ENCODE peak calls at places on chromosome 15, in six cellular contexts. M is pancreas, P is DND-41, C is left ventricle myocardium inferior, Z is upper lobe of right lung, S is K562. Q is an unnamed sample.
A peak's percentile ranks its signal among the peaks of the same experiment; 100 is the strongest.

GRCh38 chr15:69843927-69844326 is 253.8 kb downstream of the TLE3 start:
- DNase-seq in Z (no peak), P (no peak), M (no peak), C (peak; percentile 58), S (no peak), Q (peak; percentile 65)

GRCh38 chr15:98649996-98650870 is 1.9 kb downstream of the IGF1R start:
- DNase-seq in M (peak; percentile 57), Z (peak; percentile 76), C (peak; percentile 54), P (peak; percentile 49), S (no peak), Q (peak; percentile 69)

GRCh38 chr15:78195735-78196201 is 38.6 kb downstream of the ACSBG1 start:
- DNase-seq in P (peak; percentile 64), S (peak; percentile 73), Z (peak; percentile 69), M (peak; percentile 48), C (no peak), Q (no peak)

GRCh38 chr15:91118796-91119590 is 18.9 kb downstream of the SV2B start:
- DNase-seq in S (no peak), M (no peak), Z (no peak), P (no peak), C (no peak), Q (peak; percentile 7)

GRCh38 chr15:39110746-39111145 is 470.1 kb upstream of the THBS1 start:
- DNase-seq in P (no peak), C (no peak), M (no peak), Z (no peak), S (no peak), Q (no peak)

GRCh38 chr15:75359537-75360250 is 8.7 kb downstream of the MAN2C1 start:
- DNase-seq in S (no peak), C (no peak), M (peak; percentile 8), Z (no peak), P (no peak), Q (no peak)

GRCh38 chr15:80031841-80032240 is 27.6 kb upstream of the ZFAND6 start:
- DNase-seq in C (peak; percentile 19), M (no peak), S (no peak), Z (no peak), P (no peak), Q (no peak)

GRCh38 chr15:74040115-74040850 is 42.1 kb downstream of the GOLGA6A start:
- DNase-seq in S (no peak), P (no peak), Z (no peak), M (no peak), C (peak; percentile 48), Q (peak; percentile 86)

GRCh38 chr15:82103500-82103899 is 57.7 kb upstream of the MEX3B start:
- DNase-seq in M (no peak), Z (no peak), S (no peak), C (no peak), P (no peak), Q (no peak)

GRCh38 chr15:97504031-97504430 is 456.5 kb upstream of the ARRDC4 start:
- DNase-seq in C (no peak), S (no peak), Z (no peak), M (no peak), P (no peak), Q (no peak)

GRCh38 chr15:92853222-92853621 is 46.9 kb upstream of the CHD2 start:
- DNase-seq in M (no peak), S (no peak), P (no peak), C (no peak), Z (no peak), Q (no peak)

GRCh38 chr15:54660356-54660755 is 536.4 kb downstream of the RSL24D1 start:
- DNase-seq in Z (no peak), S (no peak), M (no peak), P (no peak), C (no peak), Q (no peak)

GRCh38 chr15:31265871-31266711 is 60.5 kb upstream of the KLF13 start:
- DNase-seq in Z (peak; percentile 64), C (peak; percentile 43), P (peak; percentile 93), M (no peak), S (no peak), Q (peak; percentile 66)

GRCh38 chr15:42385206-42385979 is 26.1 kb downstream of the CAPN3 start:
- DNase-seq in S (peak; percentile 67), P (peak; percentile 28), Z (peak; percentile 13), C (no peak), M (no peak), Q (no peak)

GRCh38 chr15:91917991-91918390 is 64.5 kb downstream of the SLCO3A1 start:
- DNase-seq in S (no peak), M (no peak), C (no peak), P (no peak), Z (no peak), Q (no peak)

GRCh38 chr15:74428442-74428787 is 5.3 kb downstream of the SEMA7A start:
- DNase-seq in Z (no peak), M (no peak), S (no peak), C (no peak), P (no peak), Q (no peak)

GRCh38 chr15:22241451-22241850 is 161.1 kb downstream of the OR4M2 start:
- DNase-seq in P (no peak), C (no peak), M (no peak), S (no peak), Z (no peak), Q (no peak)

GRCh38 chr15:25773248-25773647 is 89.9 kb downstream of the ATP10A start:
- DNase-seq in M (no peak), P (no peak), S (no peak), C (no peak), Z (no peak), Q (peak; percentile 52)

GRCh38 chr15:27260523-27260922 is 289.5 kb downstream of the GABRG3 start:
- DNase-seq in M (no peak), C (no peak), P (no peak), S (no peak), Z (no peak), Q (no peak)

GRCh38 chr15:80059786-80060489 is 462 bp downstream of the ZFAND6 start:
- DNase-seq in S (peak; percentile 91), P (no peak), Z (no peak), C (no peak), M (no peak), Q (no peak)

GRCh38 chr15:61081028-61081322 is 148.1 kb downstream of the RORA start:
- DNase-seq in Z (no peak), S (no peak), M (no peak), P (no peak), C (no peak), Q (no peak)

GRCh38 chr15:99100245-99101173 is 4.4 kb upstream of the SYNM start:
- DNase-seq in M (peak; percentile 78), C (peak; percentile 84), Z (peak; percentile 89), P (peak; percentile 58), S (peak; percentile 72), Q (peak; percentile 82)

GRCh38 chr15:27353837-27354236 is 382.9 kb downstream of the GABRG3 start:
- DNase-seq in P (no peak), C (no peak), M (no peak), Z (no peak), S (no peak), Q (no peak)

GRCh38 chr15:22850055-22850454 is 11.6 kb downstream of the NIPA2 start:
- DNase-seq in P (no peak), Z (no peak), S (no peak), C (no peak), M (no peak), Q (no peak)

GRCh38 chr15:47301481-47301880 is 415.8 kb upstream of the SEMA6D start:
- DNase-seq in P (no peak), M (peak; percentile 9), Z (no peak), S (no peak), C (no peak), Q (no peak)

GRCh38 chr15:65192016-65192415 is 6.9 kb upstream of the CLPX start:
- DNase-seq in P (no peak), Z (no peak), C (no peak), M (no peak), S (no peak), Q (no peak)

GRCh38 chr15:85750319-85750806 is 44.4 kb downstream of the KLHL25 start:
- DNase-seq in C (peak; percentile 77), P (no peak), M (peak; percentile 48), Z (peak; percentile 72), S (no peak), Q (peak; percentile 84)
- H3K4me3 ChIP-seq in C (peak overlapping the region; percentile 45), P (no peak overlapping the region), M (no peak overlapping the region), Z (peak overlapping the region; percentile 4), S (no peak overlapping the region), Q (peak overlapping the region; percentile 25)

DNA sequence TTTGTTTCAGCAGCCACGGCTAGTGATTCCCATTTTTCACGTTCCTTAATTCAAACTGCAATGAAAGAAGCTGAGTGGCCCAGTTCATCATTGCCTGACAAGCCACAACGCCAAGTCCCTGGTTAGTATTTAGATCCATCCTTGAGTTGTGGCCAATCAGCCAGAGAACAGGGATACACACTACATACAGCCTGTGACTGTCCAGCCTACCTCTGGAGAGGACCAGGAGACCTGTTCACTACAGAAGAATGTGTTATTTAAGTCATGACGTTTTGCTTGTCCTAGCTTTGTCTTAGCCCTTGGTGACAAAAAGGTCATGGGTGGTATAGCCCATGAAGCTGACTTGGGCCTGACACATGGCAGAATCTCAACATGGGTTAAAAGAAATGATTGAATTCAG is 2.7 kb upstream of the TPM1 start:
- DNase-seq in C (no peak), P (no peak), S (no peak), Z (no peak), M (no peak), Q (no peak)
- H3K4me1 ChIP-seq in C (peaks cover 49% of the 10 kb centered on the region), P (no peaks in the 10 kb centered on the region), S (no peaks in the 10 kb centered on the region), Z (peaks cover 9% of the 10 kb centered on the region), M (no peaks in the 10 kb centered on the region), Q (peaks cover 17% of the 10 kb centered on the region)

DNA sequence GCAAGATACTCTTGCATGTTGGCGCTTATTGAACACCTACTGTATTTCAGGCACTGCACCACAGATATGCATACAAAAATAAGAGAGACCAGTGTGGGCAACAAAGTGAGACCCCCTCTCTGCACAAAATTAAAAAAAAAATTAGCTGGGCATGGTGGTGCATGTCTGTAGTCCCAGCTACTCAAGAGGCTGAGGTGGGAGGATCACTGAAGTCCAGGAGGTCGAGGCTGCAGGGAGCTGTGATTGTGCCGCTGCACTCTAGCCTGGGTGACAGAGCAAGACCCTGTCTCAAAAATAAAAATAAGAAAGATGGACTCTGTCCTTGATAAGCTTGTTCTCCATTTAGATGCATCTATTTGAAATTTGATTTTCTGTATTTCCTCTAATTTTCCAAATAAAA is 20.8 kb downstream of the FEM1B start:
- DNase-seq in Z (no peak), C (no peak), S (no peak), M (no peak), P (no peak), Q (peak; percentile 51)
- H3K27ac ChIP-seq in Z (no peak overlapping the region), C (peak overlapping the region; percentile 60), S (no peak overlapping the region), M (no peak overlapping the region), P (no peak overlapping the region), Q (no peak overlapping the region)

DNA sequence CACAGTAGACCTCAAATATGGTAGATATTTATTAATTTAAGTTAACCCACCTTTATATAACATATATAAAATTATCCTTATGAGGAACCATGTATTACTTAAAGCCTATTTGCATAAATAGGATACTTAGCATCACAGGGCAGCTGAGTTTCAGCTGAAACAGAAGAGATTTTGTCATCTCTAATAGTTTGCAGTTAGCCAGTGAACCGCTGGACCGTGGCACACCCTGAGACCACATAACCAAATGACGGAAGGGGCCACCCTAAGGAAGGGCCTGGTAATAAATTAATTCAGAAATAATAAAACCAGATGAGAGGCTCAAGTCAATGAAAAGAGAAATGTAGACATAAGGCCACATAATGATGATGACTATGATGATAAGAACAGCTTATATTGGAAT is 107.7 kb downstream of the MYO5A start:
- DNase-seq in M (no peak), Z (no peak), C (no peak), S (no peak), P (no peak), Q (no peak)
- H3K4me3 ChIP-seq in M (no peak overlapping the region), Z (no peak overlapping the region), C (no peak overlapping the region), S (no peak overlapping the region), P (no peak overlapping the region), Q (no peak overlapping the region)

GRCh38 chr15:100167884-100168375 is 173.8 kb downstream of the ADAMTS17 start:
- DNase-seq in M (no peak), Z (no peak), C (peak; percentile 24), P (no peak), S (no peak), Q (peak; percentile 66)
- H3K4me1 ChIP-seq in M (no peaks in the 10 kb centered on the region), Z (no peaks in the 10 kb centered on the region), C (peaks cover 15% of the 10 kb centered on the region), P (no peaks in the 10 kb centered on the region), S (no peaks in the 10 kb centered on the region), Q (no peaks in the 10 kb centered on the region)

Q was measured in right atrium auricular region.